ENCODE peak calls at places on chromosomes 2 and 18, in four cellular contexts. O is KBM-7, U is posterior cingulate gyrus, L is left ventricle myocardium inferior. V is an unnamed sample.

GRCh38 chr2:181122601-181123000 is 142.2 kb downstream of the UBE2E3 start:
- DNase-seq in O (peak; percentile 12), L (no peak), U (no peak), V (no peak)

GRCh38 chr2:176814274-176814673 is 398.3 kb upstream of the HNRNPA3 start:
- DNase-seq in L (no peak), O (no peak), U (no peak), V (no peak)

GRCh38 chr2:201136889-201137321 is 20.9 kb downstream of the CFLAR start:
- DNase-seq in U (no peak), O (no peak), L (no peak), V (no peak)

GRCh38 chr2:69734858-69735574 is 6.9 kb upstream of the ANXA4 start:
- DNase-seq in L (no peak), U (no peak), O (no peak), V (no peak)

GRCh38 chr2:229443869-229444268 is 172.8 kb upstream of the PID1 start:
- DNase-seq in U (no peak), O (no peak), L (no peak), V (no peak)

GRCh38 chr2:42060718-42061619 is 13.1 kb downstream of the PKDCC start:
- DNase-seq in U (no peak), L (peak; percentile 61), O (peak; percentile 71), V (no peak)

GRCh38 chr2:65666156-65666725 is 233.8 kb upstream of the SPRED2 start:
- DNase-seq in U (no peak), O (no peak), L (no peak), V (no peak)

GRCh38 chr2:39306626-39307025 is 62.9 kb upstream of the CDKL4 start:
- DNase-seq in U (no peak), O (no peak), L (no peak), V (no peak)

GRCh38 chr2:209348453-209348852 is 75.4 kb upstream of the MAP2 start:
- DNase-seq in L (no peak), U (no peak), O (no peak), V (no peak)

GRCh38 chr2:61404438-61404837 is 66.4 kb downstream of the USP34 start:
- DNase-seq in U (no peak), O (no peak), L (no peak), V (no peak)

GRCh38 chr2:219230201-219230540 is 565 bp downstream of the ANKZF1 start:
- DNase-seq in L (no peak), O (peak; percentile 59), U (no peak), V (no peak)

GRCh38 chr2:129923265-129924141 is 56.0 kb upstream of the RAB6C start:
- DNase-seq in U (peak; percentile 54), L (no peak), O (peak; percentile 73), V (no peak)

GRCh38 chr2:19685713-19686112 is 216.1 kb downstream of the TTC32 start:
- DNase-seq in L (no peak), O (no peak), U (no peak), V (no peak)

GRCh38 chr2:170771049-170771937 is 1.1 kb downstream of the ERICH2 start:
- DNase-seq in O (peak; percentile 43), L (no peak), U (no peak), V (no peak)

GRCh38 chr2:132751838-132752237 is 81.8 kb upstream of the LYPD1 start:
- DNase-seq in O (no peak), U (no peak), L (no peak), V (no peak)

GRCh38 chr2:158795110-158795924 is at the start of gene DAPL1:
- DNase-seq in L (no peak), O (peak; percentile 35), U (peak; percentile 11), V (no peak)

GRCh38 chr2:106537711-106538275 is 50.6 kb downstream of the CD8B2 start:
- DNase-seq in L (no peak), O (no peak), U (no peak), V (no peak)

GRCh38 chr2:23283-23682 is 23.0 kb downstream of the FAM110C start:
- DNase-seq in O (no peak), L (no peak), U (no peak), V (no peak)

GRCh38 chr2:241417626-241418025 is 61.5 kb downstream of the FARP2 start:
- DNase-seq in O (no peak), U (no peak), L (no peak), V (no peak)

GRCh38 chr2:170881840-170882239 is 47.2 kb upstream of the GORASP2 start:
- DNase-seq in O (no peak), L (no peak), U (no peak), V (no peak)

GRCh38 chr2:203802277-203803045 is 65.1 kb upstream of the CTLA4 start:
- DNase-seq in O (no peak), L (no peak), U (no peak), V (no peak)

GRCh38 chr18:58793361-58793760 is 71.3 kb upstream of the ZNF532 start:
- DNase-seq in U (no peak), L (no peak), O (no peak), V (no peak)

GRCh38 chr2:86214503-86214832 is 15.2 kb downstream of the MRPL35 start:
- DNase-seq in O (no peak), L (no peak), U (no peak), V (no peak)

GRCh38 chr18:70463085-70463484 is 174.2 kb downstream of the SOCS6 start:
- DNase-seq in U (no peak), O (no peak), L (no peak), V (no peak)

GRCh38 chr2:180258579-180258978 is 251.5 kb upstream of the CWC22 start:
- DNase-seq in L (no peak), U (no peak), O (no peak), V (no peak)

GRCh38 chr2:176124358-176125214 is 2.1 kb downstream of the HOXD9 start:
- DNase-seq in O (no peak), U (no peak), L (no peak), V (no peak)

GRCh38 chr2:112032615-112033457 is 22.2 kb upstream of the TMEM87B start:
- DNase-seq in U (no peak), O (peak; percentile 55), L (no peak), V (no peak)

GRCh38 chr18:5417342-5417741 is 121.8 kb upstream of the ZBTB14 start:
- DNase-seq in U (peak; percentile 67), O (peak; percentile 15), L (no peak), V (peak; percentile 27)

GRCh38 chr18:74485860-74486849 is 10.0 kb upstream of the CNDP2 start:
- DNase-seq in U (no peak), O (no peak), L (no peak), V (no peak)